ENCODE peak calls at places on chromosome 11, in seven cellular contexts. C is fibroblast of mammary gland; B is cardiac fibroblast; N is adipocyte; D is CD8-positive, alpha-beta T cell; G is adrenal gland; M is IMR-90. F is an unnamed sample.

GRCh38 chr11:12216542-12217422 is 106.4 kb downstream of the MICAL2 start:
- DNase-seq in D (no peak), N (no peak), B (no peak), G (no peak), C (no peak), M (peak; percentile 36), F (peak; percentile 61)

GRCh38 chr11:57481315-57481714 is 21.0 kb downstream of the RTN4RL2 start:
- DNase-seq in M (no peak), B (no peak), D (no peak), N (no peak), C (no peak), G (no peak), F (no peak)

GRCh38 chr11:87300640-87301381 is 263.1 kb downstream of the TMEM135 start:
- DNase-seq in C (peak; percentile 10), B (peak; percentile 13), G (no peak), M (peak; percentile 4), N (no peak), D (no peak), F (peak; percentile 29)

GRCh38 chr11:46979358-46979757 is 42.8 kb downstream of the CSTPP1 start:
- DNase-seq in M (no peak), B (no peak), N (no peak), D (no peak), C (no peak), G (no peak), F (no peak)

GRCh38 chr11:110565690-110566336 is 136.1 kb downstream of the FDX1 start:
- DNase-seq in B (no peak), M (no peak), D (no peak), G (no peak), C (no peak), N (no peak), F (no peak)

GRCh38 chr11:110152199-110152598 is 59.0 kb downstream of the ZC3H12C start:
- DNase-seq in G (no peak), M (no peak), C (no peak), D (no peak), N (peak; percentile 13), B (no peak), F (no peak)

GRCh38 chr11:36131719-36132349 is 157.4 kb downstream of the COMMD9 start:
- DNase-seq in G (peak; percentile 42), M (peak; percentile 63), D (no peak), C (peak; percentile 67), N (peak; percentile 81), B (peak; percentile 75), F (peak; percentile 77)

GRCh38 chr11:118379497-118379896 is 20.1 kb downstream of the UBE4A start:
- DNase-seq in C (no peak), B (no peak), N (no peak), M (no peak), G (no peak), D (no peak), F (no peak)

GRCh38 chr11:117468888-117469287 is 141.2 kb downstream of the CEP164 start:
- DNase-seq in D (no peak), N (no peak), B (no peak), C (no peak), G (no peak), M (no peak), F (no peak)

GRCh38 chr11:109267293-109268095 is 154.5 kb upstream of the C11orf87 start:
- DNase-seq in D (no peak), M (no peak), N (peak; percentile 43), B (peak; percentile 12), G (no peak), C (no peak), F (peak; percentile 30)

GRCh38 chr11:76277298-76278175 is 71.2 kb upstream of the WNT11 start:
- DNase-seq in G (peak; percentile 39), B (no peak), N (no peak), D (no peak), M (no peak), C (no peak), F (peak; percentile 35)

GRCh38 chr11:74593463-74593862 is 1.1 kb downstream of the POLD3 start:
- DNase-seq in G (no peak), M (no peak), D (no peak), N (no peak), C (no peak), B (no peak), F (no peak)

GRCh38 chr11:65915821-65916251 is 3.0 kb downstream of the C11orf68 start:
- DNase-seq in B (peak; percentile 99), G (peak; percentile 90), M (peak; percentile 99), C (peak; percentile 98), N (peak; percentile 99), D (no peak), F (peak; percentile 97)

GRCh38 chr11:38005597-38005996 is 1407.6 kb upstream of the RAG2 start:
- DNase-seq in G (no peak), M (peak; percentile 28), C (no peak), B (peak; percentile 81), N (peak; percentile 45), D (no peak), F (peak; percentile 92)

GRCh38 chr11:69263736-69264052 is 30.3 kb upstream of the MYEOV start:
- DNase-seq in C (no peak), N (no peak), B (no peak), M (no peak), D (no peak), G (no peak), F (no peak)

GRCh38 chr11:113602483-113602882 is 103.6 kb downstream of the TMPRSS5 start:
- DNase-seq in C (no peak), B (no peak), G (no peak), N (no peak), M (no peak), D (no peak), F (no peak)

GRCh38 chr11:124170801-124171586 is 12.2 kb upstream of the OR10D3 start:
- DNase-seq in C (no peak), D (no peak), G (no peak), M (no peak), N (no peak), B (no peak), F (no peak)

GRCh38 chr11:12272821-12273617 is 104.4 kb upstream of the PARVA start:
- DNase-seq in M (peak; percentile 61), G (no peak), C (no peak), B (peak; percentile 67), N (peak; percentile 19), D (no peak), F (peak; percentile 67)

GRCh38 chr11:73950869-73951710 is at the start of gene DNAJB13:
- DNase-seq in B (peak; percentile 61), D (no peak), M (peak; percentile 60), C (peak; percentile 44), N (peak; percentile 18), G (no peak), F (peak; percentile 68)

GRCh38 chr11:17596310-17596669 is 49.2 kb downstream of the OTOG start:
- DNase-seq in N (no peak), D (no peak), C (no peak), M (no peak), G (peak; percentile 2), B (no peak), F (no peak)

GRCh38 chr11:86486261-86487030 is 111.8 kb downstream of the CCDC81 start:
- DNase-seq in G (no peak), N (no peak), B (no peak), C (no peak), D (peak; percentile 8), M (no peak), F (no peak)

GRCh38 chr11:70661763-70662501 is 263.6 kb downstream of the CTTN start:
- DNase-seq in D (no peak), B (peak; percentile 6), C (peak; percentile 33), M (peak; percentile 43), G (no peak), N (peak; percentile 30), F (no peak)
- H3K4me3 ChIP-seq in D (no peak overlapping the region), B (no peak overlapping the region), C (peak overlapping the region; percentile 13), M (peak overlapping the region; percentile 35), G (no peak overlapping the region), N (peak overlapping the region; percentile 77), F (no peak overlapping the region)

GRCh38 chr11:67239795-67240574 is 26.3 kb upstream of the GRK2 start:
- DNase-seq in B (peak; percentile 99), N (peak; percentile 99), C (peak; percentile 97), G (peak; percentile 96), D (peak; percentile 95), M (peak; percentile 99), F (peak; percentile 99)

GRCh38 chr11:67240575-67241389 is 25.5 kb upstream of the GRK2 start:
- DNase-seq in M (peak; percentile 75), G (peak; percentile 67), N (peak; percentile 84), C (peak; percentile 70), B (peak; percentile 84), D (peak; percentile 85), F (peak; percentile 82)

GRCh38 chr11:67245046-67245445 is 21.2 kb upstream of the GRK2 start:
- DNase-seq in C (no peak), M (no peak), B (no peak), D (no peak), G (no peak), N (no peak), F (no peak)

GRCh38 chr11:67238894-67239794 is 27.1 kb upstream of the GRK2 start:
- DNase-seq in N (peak; percentile 51), D (no peak), B (peak; percentile 27), M (peak; percentile 26), G (no peak), C (peak; percentile 35), F (peak; percentile 22)

GRCh38 chr11:67242548-67242947 is 23.7 kb upstream of the GRK2 start:
- DNase-seq in N (peak; percentile 5), D (no peak), M (no peak), G (no peak), C (no peak), B (no peak), F (no peak)
- H3K4me3 ChIP-seq in N (peak overlapping the region; percentile 97), D (no peak overlapping the region), M (no peak overlapping the region), G (no peak overlapping the region), C (no peak overlapping the region), B (no peak overlapping the region), F (no peak overlapping the region)

DNA sequence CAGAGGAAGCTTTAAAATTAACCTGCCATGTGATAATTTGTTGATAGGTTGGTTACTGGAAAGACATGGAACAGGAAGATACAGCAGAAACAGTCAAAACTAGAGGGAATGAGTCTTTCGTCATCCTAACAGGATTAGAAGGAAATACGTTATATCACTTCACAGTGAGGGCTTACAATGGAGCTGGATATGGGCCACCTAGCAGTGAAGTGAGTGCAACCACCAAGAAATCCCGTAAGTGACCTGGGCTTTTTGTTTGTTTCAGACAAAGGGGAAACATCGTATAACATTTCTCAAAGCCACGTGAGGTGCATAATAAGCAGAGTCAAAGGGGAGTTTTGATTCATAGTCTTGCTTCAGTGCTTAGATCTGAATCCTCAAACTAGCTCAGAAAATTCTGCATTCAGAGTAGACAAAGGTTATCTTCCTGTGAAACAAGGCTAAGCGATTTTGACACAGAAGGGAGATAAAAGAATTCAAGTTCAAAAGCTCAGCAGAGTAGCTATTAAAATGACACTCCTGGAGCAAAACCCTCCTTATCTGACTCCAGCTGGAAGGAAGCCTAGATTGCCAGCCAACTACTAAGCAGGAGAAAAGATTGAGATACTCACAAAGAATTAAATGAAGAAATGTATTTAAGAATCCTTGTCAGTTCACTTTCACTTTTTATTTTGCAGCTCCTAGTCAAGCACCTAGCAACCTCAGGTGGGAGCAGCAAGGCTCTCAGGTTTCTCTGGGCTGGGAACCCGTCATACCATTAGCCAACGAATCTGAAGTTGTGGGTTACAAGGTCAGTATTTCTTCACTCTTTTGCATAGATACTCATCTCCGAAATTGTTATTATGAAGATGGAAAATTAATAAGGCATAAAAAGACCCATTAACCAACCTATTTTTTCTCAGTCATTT is 346.4 kb upstream of the ARHGAP42 start:
- DNase-seq in G (no peak), D (no peak), M (no peak), N (no peak), B (no peak), C (no peak), F (peak; percentile 30)
- H3K4me3 ChIP-seq in G (no peak overlapping the region), D (no peak overlapping the region), M (no peak overlapping the region), N (no peak overlapping the region), B (no peak overlapping the region), C (no peak overlapping the region), F (no peak overlapping the region)

GRCh38 chr11:407651-408080 is 7.1 kb downstream of the SIGIRR start:
- DNase-seq in B (no peak), G (peak; percentile 54), D (no peak), M (no peak), C (no peak), N (no peak), F (no peak)
- H3K4me3 ChIP-seq in B (no peak overlapping the region), G (no peak overlapping the region), D (peak overlapping the region; percentile 19), M (no peak overlapping the region), C (no peak overlapping the region), N (no peak overlapping the region), F (no peak overlapping the region)

F was measured in choroid plexus epithelial cell.